ENCODE peak calls at places on chromosome 22, in nine cellular contexts. One of them, this sample, is unnamed.

GRCh38 chr22:41576877-41577276 is 12.8 kb downstream of the PMM1 start:
- DNase-seq in NCI-H2081: peak; percentile 6
- DNase-seq in T-helper 2 cell: no peak
- DNase-seq in NCI-H774: no peak
- DNase-seq in CD8-positive, alpha-beta memory T cell: peak; percentile 20
- DNase-seq in activated T-cell treated with anti-CD3 and anti-CD28 coated beads, Interleukin-2, amount 50 U/mL, for 48 hours: peak; percentile 63
- DNase-seq in HTR-8/SVneo: peak; percentile 47
- DNase-seq in AG08395: peak; percentile 56
- DNase-seq in fibroblast of pulmonary artery: peak; percentile 45
- DNase-seq in this sample: no peak

GRCh38 chr22:20650294-20651207 is 123.4 kb upstream of the SERPIND1 start:
- DNase-seq in NCI-H2081: no peak
- DNase-seq in T-helper 2 cell: no peak
- DNase-seq in NCI-H774: no peak
- DNase-seq in CD8-positive, alpha-beta memory T cell: no peak
- DNase-seq in activated T-cell treated with anti-CD3 and anti-CD28 coated beads, Interleukin-2, amount 50 U/mL, for 48 hours: peak; percentile 9
- DNase-seq in HTR-8/SVneo: no peak
- DNase-seq in AG08395: peak; percentile 1
- DNase-seq in fibroblast of pulmonary artery: no peak
- DNase-seq in this sample: no peak

GRCh38 chr22:18060646-18061620 is 16.9 kb upstream of the PEX26 start:
- DNase-seq in NCI-H2081: no peak
- DNase-seq in T-helper 2 cell: no peak
- DNase-seq in NCI-H774: no peak
- DNase-seq in CD8-positive, alpha-beta memory T cell: no peak
- DNase-seq in activated T-cell treated with anti-CD3 and anti-CD28 coated beads, Interleukin-2, amount 50 U/mL, for 48 hours: no peak
- DNase-seq in HTR-8/SVneo: peak; percentile 54
- DNase-seq in AG08395: peak; percentile 62
- DNase-seq in fibroblast of pulmonary artery: peak; percentile 38
- DNase-seq in this sample: no peak

GRCh38 chr22:43955883-43956286 is 643 bp downstream of the SAMM50 start:
- DNase-seq in NCI-H2081: peak; percentile 2
- DNase-seq in T-helper 2 cell: no peak
- DNase-seq in NCI-H774: no peak
- DNase-seq in CD8-positive, alpha-beta memory T cell: no peak
- DNase-seq in activated T-cell treated with anti-CD3 and anti-CD28 coated beads, Interleukin-2, amount 50 U/mL, for 48 hours: no peak
- DNase-seq in HTR-8/SVneo: no peak
- DNase-seq in AG08395: no peak
- DNase-seq in fibroblast of pulmonary artery: peak; percentile 18
- DNase-seq in this sample: no peak

GRCh38 chr22:45163074-45163416 is 680 bp upstream of the NUP50 start:
- DNase-seq in NCI-H2081: peak; percentile 6
- DNase-seq in T-helper 2 cell: no peak
- DNase-seq in NCI-H774: no peak
- DNase-seq in CD8-positive, alpha-beta memory T cell: no peak
- DNase-seq in activated T-cell treated with anti-CD3 and anti-CD28 coated beads, Interleukin-2, amount 50 U/mL, for 48 hours: no peak
- DNase-seq in HTR-8/SVneo: peak; percentile 31
- DNase-seq in AG08395: peak; percentile 39
- DNase-seq in fibroblast of pulmonary artery: peak; percentile 48
- DNase-seq in this sample: no peak

GRCh38 chr22:35480143-35480542 is 60.5 kb upstream of the RASD2 start:
- DNase-seq in NCI-H2081: no peak
- DNase-seq in T-helper 2 cell: no peak
- DNase-seq in NCI-H774: no peak
- DNase-seq in CD8-positive, alpha-beta memory T cell: no peak
- DNase-seq in activated T-cell treated with anti-CD3 and anti-CD28 coated beads, Interleukin-2, amount 50 U/mL, for 48 hours: no peak
- DNase-seq in HTR-8/SVneo: no peak
- DNase-seq in AG08395: peak; percentile 53
- DNase-seq in fibroblast of pulmonary artery: no peak
- DNase-seq in this sample: no peak

GRCh38 chr22:39900306-39901227 is at the start of gene GRAP2:
- DNase-seq in NCI-H2081: no peak
- DNase-seq in T-helper 2 cell: no peak
- DNase-seq in NCI-H774: no peak
- DNase-seq in CD8-positive, alpha-beta memory T cell: peak; percentile 88
- DNase-seq in activated T-cell treated with anti-CD3 and anti-CD28 coated beads, Interleukin-2, amount 50 U/mL, for 48 hours: peak; percentile 68
- DNase-seq in HTR-8/SVneo: no peak
- DNase-seq in AG08395: no peak
- DNase-seq in fibroblast of pulmonary artery: no peak
- DNase-seq in this sample: no peak

GRCh38 chr22:35314161-35314942 is 14.7 kb downstream of the TOM1 start:
- DNase-seq in NCI-H2081: no peak
- DNase-seq in T-helper 2 cell: no peak
- DNase-seq in NCI-H774: no peak
- DNase-seq in CD8-positive, alpha-beta memory T cell: no peak
- DNase-seq in activated T-cell treated with anti-CD3 and anti-CD28 coated beads, Interleukin-2, amount 50 U/mL, for 48 hours: no peak
- DNase-seq in HTR-8/SVneo: no peak
- DNase-seq in AG08395: no peak
- DNase-seq in fibroblast of pulmonary artery: no peak
- DNase-seq in this sample: no peak

GRCh38 chr22:19109198-19110063 is 12.8 kb downstream of the DGCR2 start:
- DNase-seq in NCI-H2081: no peak
- DNase-seq in T-helper 2 cell: no peak
- DNase-seq in NCI-H774: no peak
- DNase-seq in CD8-positive, alpha-beta memory T cell: peak; percentile 82
- DNase-seq in activated T-cell treated with anti-CD3 and anti-CD28 coated beads, Interleukin-2, amount 50 U/mL, for 48 hours: peak; percentile 39
- DNase-seq in HTR-8/SVneo: no peak
- DNase-seq in AG08395: peak; percentile 40
- DNase-seq in fibroblast of pulmonary artery: peak; percentile 90
- DNase-seq in this sample: no peak

GRCh38 chr22:38724926-38725571 is 19.3 kb downstream of the GTPBP1 start:
- DNase-seq in NCI-H2081: peak; percentile 2
- DNase-seq in T-helper 2 cell: no peak
- DNase-seq in NCI-H774: no peak
- DNase-seq in CD8-positive, alpha-beta memory T cell: peak; percentile 42
- DNase-seq in activated T-cell treated with anti-CD3 and anti-CD28 coated beads, Interleukin-2, amount 50 U/mL, for 48 hours: no peak
- DNase-seq in HTR-8/SVneo: no peak
- DNase-seq in AG08395: peak; percentile 67
- DNase-seq in fibroblast of pulmonary artery: peak; percentile 52
- DNase-seq in this sample: no peak

GRCh38 chr22:22547692-22548348 is 11.2 kb downstream of the PRAME start:
- DNase-seq in NCI-H2081: no peak
- DNase-seq in T-helper 2 cell: no peak
- DNase-seq in NCI-H774: no peak
- DNase-seq in CD8-positive, alpha-beta memory T cell: no peak
- DNase-seq in activated T-cell treated with anti-CD3 and anti-CD28 coated beads, Interleukin-2, amount 50 U/mL, for 48 hours: no peak
- DNase-seq in HTR-8/SVneo: no peak
- DNase-seq in AG08395: no peak
- DNase-seq in fibroblast of pulmonary artery: no peak
- DNase-seq in this sample: no peak

GRCh38 chr22:23833911-23834317 is 4.9 kb downstream of the DERL3 start:
- DNase-seq in NCI-H2081: no peak
- DNase-seq in T-helper 2 cell: no peak
- DNase-seq in NCI-H774: no peak
- DNase-seq in CD8-positive, alpha-beta memory T cell: no peak
- DNase-seq in activated T-cell treated with anti-CD3 and anti-CD28 coated beads, Interleukin-2, amount 50 U/mL, for 48 hours: no peak
- DNase-seq in HTR-8/SVneo: no peak
- DNase-seq in AG08395: no peak
- DNase-seq in fibroblast of pulmonary artery: no peak
- DNase-seq in this sample: no peak

GRCh38 chr22:23501244-23501643 is 78.8 kb downstream of the IGLL1 start:
- DNase-seq in NCI-H2081: no peak
- DNase-seq in T-helper 2 cell: no peak
- DNase-seq in NCI-H774: no peak
- DNase-seq in CD8-positive, alpha-beta memory T cell: no peak
- DNase-seq in activated T-cell treated with anti-CD3 and anti-CD28 coated beads, Interleukin-2, amount 50 U/mL, for 48 hours: no peak
- DNase-seq in HTR-8/SVneo: no peak
- DNase-seq in AG08395: no peak
- DNase-seq in fibroblast of pulmonary artery: no peak
- DNase-seq in this sample: no peak

GRCh38 chr22:17241571-17242310 is 22.5 kb upstream of the ADA2 start:
- DNase-seq in NCI-H2081: no peak
- DNase-seq in T-helper 2 cell: no peak
- DNase-seq in NCI-H774: no peak
- DNase-seq in CD8-positive, alpha-beta memory T cell: no peak
- DNase-seq in activated T-cell treated with anti-CD3 and anti-CD28 coated beads, Interleukin-2, amount 50 U/mL, for 48 hours: no peak
- DNase-seq in HTR-8/SVneo: no peak
- DNase-seq in AG08395: no peak
- DNase-seq in fibroblast of pulmonary artery: no peak
- DNase-seq in this sample: no peak

GRCh38 chr22:39115976-39116621 is 19.1 kb downstream of the APOBEC3H start:
- DNase-seq in NCI-H2081: no peak
- DNase-seq in T-helper 2 cell: no peak
- DNase-seq in NCI-H774: no peak
- DNase-seq in CD8-positive, alpha-beta memory T cell: no peak
- DNase-seq in activated T-cell treated with anti-CD3 and anti-CD28 coated beads, Interleukin-2, amount 50 U/mL, for 48 hours: no peak
- DNase-seq in HTR-8/SVneo: no peak
- DNase-seq in AG08395: no peak
- DNase-seq in fibroblast of pulmonary artery: no peak
- DNase-seq in this sample: no peak

GRCh38 chr22:41411021-41411851 is 29.5 kb downstream of the TEF start:
- DNase-seq in NCI-H2081: no peak
- DNase-seq in T-helper 2 cell: no peak
- DNase-seq in NCI-H774: no peak
- DNase-seq in CD8-positive, alpha-beta memory T cell: no peak
- DNase-seq in activated T-cell treated with anti-CD3 and anti-CD28 coated beads, Interleukin-2, amount 50 U/mL, for 48 hours: no peak
- DNase-seq in HTR-8/SVneo: no peak
- DNase-seq in AG08395: no peak
- DNase-seq in fibroblast of pulmonary artery: no peak
- DNase-seq in this sample: no peak

GRCh38 chr22:32830957-32831356 is 29.5 kb downstream of the TIMP3 start:
- DNase-seq in NCI-H2081: no peak
- DNase-seq in T-helper 2 cell: no peak
- DNase-seq in NCI-H774: no peak
- DNase-seq in CD8-positive, alpha-beta memory T cell: no peak
- DNase-seq in activated T-cell treated with anti-CD3 and anti-CD28 coated beads, Interleukin-2, amount 50 U/mL, for 48 hours: no peak
- DNase-seq in HTR-8/SVneo: no peak
- DNase-seq in AG08395: no peak
- DNase-seq in fibroblast of pulmonary artery: no peak
- DNase-seq in this sample: no peak

GRCh38 chr22:17862646-17863181 is 88.4 kb upstream of the BID start:
- DNase-seq in NCI-H2081: no peak
- DNase-seq in T-helper 2 cell: no peak
- DNase-seq in NCI-H774: no peak
- DNase-seq in CD8-positive, alpha-beta memory T cell: no peak
- DNase-seq in activated T-cell treated with anti-CD3 and anti-CD28 coated beads, Interleukin-2, amount 50 U/mL, for 48 hours: no peak
- DNase-seq in HTR-8/SVneo: no peak
- DNase-seq in AG08395: no peak
- DNase-seq in fibroblast of pulmonary artery: no peak
- DNase-seq in this sample: no peak

GRCh38 chr22:40400173-40400572 is 29.8 kb downstream of the SGSM3 start:
- DNase-seq in NCI-H2081: no peak
- DNase-seq in T-helper 2 cell: no peak
- DNase-seq in NCI-H774: no peak
- DNase-seq in CD8-positive, alpha-beta memory T cell: peak; percentile 60
- DNase-seq in activated T-cell treated with anti-CD3 and anti-CD28 coated beads, Interleukin-2, amount 50 U/mL, for 48 hours: peak; percentile 59
- DNase-seq in HTR-8/SVneo: no peak
- DNase-seq in AG08395: no peak
- DNase-seq in fibroblast of pulmonary artery: no peak
- DNase-seq in this sample: no peak

GRCh38 chr22:36406721-36407120 is 19.0 kb upstream of the MYH9 start:
- DNase-seq in NCI-H2081: no peak
- DNase-seq in T-helper 2 cell: no peak
- DNase-seq in NCI-H774: no peak
- DNase-seq in CD8-positive, alpha-beta memory T cell: no peak
- DNase-seq in activated T-cell treated with anti-CD3 and anti-CD28 coated beads, Interleukin-2, amount 50 U/mL, for 48 hours: no peak
- DNase-seq in HTR-8/SVneo: no peak
- DNase-seq in AG08395: no peak
- DNase-seq in fibroblast of pulmonary artery: no peak
- DNase-seq in this sample: no peak

GRCh38 chr22:49562685-49563249 is 264.9 kb downstream of the BRD1 start:
- DNase-seq in NCI-H2081: no peak
- DNase-seq in T-helper 2 cell: no peak
- DNase-seq in NCI-H774: no peak
- DNase-seq in CD8-positive, alpha-beta memory T cell: no peak
- DNase-seq in activated T-cell treated with anti-CD3 and anti-CD28 coated beads, Interleukin-2, amount 50 U/mL, for 48 hours: no peak
- DNase-seq in HTR-8/SVneo: no peak
- DNase-seq in AG08395: no peak
- DNase-seq in fibroblast of pulmonary artery: no peak
- DNase-seq in this sample: no peak

GRCh38 chr22:39408173-39408572 is 8.6 kb downstream of the TAB1 start:
- DNase-seq in NCI-H2081: no peak
- DNase-seq in T-helper 2 cell: no peak
- DNase-seq in NCI-H774: no peak
- DNase-seq in CD8-positive, alpha-beta memory T cell: no peak
- DNase-seq in activated T-cell treated with anti-CD3 and anti-CD28 coated beads, Interleukin-2, amount 50 U/mL, for 48 hours: no peak
- DNase-seq in HTR-8/SVneo: no peak
- DNase-seq in AG08395: no peak
- DNase-seq in fibroblast of pulmonary artery: no peak
- DNase-seq in this sample: no peak

GRCh38 chr22:47624277-47625012 is 862.0 kb downstream of the TBC1D22A start:
- DNase-seq in NCI-H2081: no peak
- DNase-seq in T-helper 2 cell: no peak
- DNase-seq in NCI-H774: no peak
- DNase-seq in CD8-positive, alpha-beta memory T cell: no peak
- DNase-seq in activated T-cell treated with anti-CD3 and anti-CD28 coated beads, Interleukin-2, amount 50 U/mL, for 48 hours: no peak
- DNase-seq in HTR-8/SVneo: no peak
- DNase-seq in AG08395: no peak
- DNase-seq in fibroblast of pulmonary artery: no peak
- DNase-seq in this sample: no peak

GRCh38 chr22:19663821-19664325 is 50.4 kb upstream of the SEPTIN5 start:
- DNase-seq in NCI-H2081: peak; percentile 59
- DNase-seq in T-helper 2 cell: no peak
- DNase-seq in NCI-H774: no peak
- DNase-seq in CD8-positive, alpha-beta memory T cell: no peak
- DNase-seq in activated T-cell treated with anti-CD3 and anti-CD28 coated beads, Interleukin-2, amount 50 U/mL, for 48 hours: no peak
- DNase-seq in HTR-8/SVneo: no peak
- DNase-seq in AG08395: peak; percentile 53
- DNase-seq in fibroblast of pulmonary artery: peak; percentile 70
- DNase-seq in this sample: no peak

GRCh38 chr22:21082248-21082647 is 36.5 kb downstream of the LRRC74B start:
- DNase-seq in NCI-H2081: no peak
- DNase-seq in T-helper 2 cell: no peak
- DNase-seq in NCI-H774: no peak
- DNase-seq in CD8-positive, alpha-beta memory T cell: no peak
- DNase-seq in activated T-cell treated with anti-CD3 and anti-CD28 coated beads, Interleukin-2, amount 50 U/mL, for 48 hours: no peak
- DNase-seq in HTR-8/SVneo: no peak
- DNase-seq in AG08395: no peak
- DNase-seq in fibroblast of pulmonary artery: peak; percentile 11
- DNase-seq in this sample: no peak

GRCh38 chr22:24088796-24089195 is 77.7 kb downstream of the CABIN1 start:
- DNase-seq in NCI-H2081: no peak
- DNase-seq in T-helper 2 cell: no peak
- DNase-seq in NCI-H774: no peak
- DNase-seq in CD8-positive, alpha-beta memory T cell: no peak
- DNase-seq in activated T-cell treated with anti-CD3 and anti-CD28 coated beads, Interleukin-2, amount 50 U/mL, for 48 hours: no peak
- DNase-seq in HTR-8/SVneo: no peak
- DNase-seq in AG08395: peak; percentile 54
- DNase-seq in fibroblast of pulmonary artery: peak; percentile 17
- DNase-seq in this sample: no peak

GRCh38 chr22:30206964-30207363 is 39.6 kb downstream of the LIF start:
- DNase-seq in NCI-H2081: no peak
- DNase-seq in T-helper 2 cell: no peak
- DNase-seq in NCI-H774: no peak
- DNase-seq in CD8-positive, alpha-beta memory T cell: no peak
- DNase-seq in activated T-cell treated with anti-CD3 and anti-CD28 coated beads, Interleukin-2, amount 50 U/mL, for 48 hours: no peak
- DNase-seq in HTR-8/SVneo: peak; percentile 83
- DNase-seq in AG08395: peak; percentile 93
- DNase-seq in fibroblast of pulmonary artery: peak; percentile 96
- DNase-seq in this sample: no peak

GRCh38 chr22:31625257-31625640 is 36.8 kb downstream of the PISD start:
- DNase-seq in NCI-H2081: no peak
- DNase-seq in T-helper 2 cell: no peak
- DNase-seq in NCI-H774: no peak
- DNase-seq in CD8-positive, alpha-beta memory T cell: no peak
- DNase-seq in activated T-cell treated with anti-CD3 and anti-CD28 coated beads, Interleukin-2, amount 50 U/mL, for 48 hours: no peak
- DNase-seq in HTR-8/SVneo: no peak
- DNase-seq in AG08395: no peak
- DNase-seq in fibroblast of pulmonary artery: no peak
- DNase-seq in this sample: no peak

GRCh38 chr22:23789121-23789520 is 2.4 kb downstream of the SMARCB1 start:
- DNase-seq in NCI-H2081: peak; percentile 13
- DNase-seq in T-helper 2 cell: no peak
- DNase-seq in NCI-H774: peak; percentile 54
- DNase-seq in CD8-positive, alpha-beta memory T cell: no peak
- DNase-seq in activated T-cell treated with anti-CD3 and anti-CD28 coated beads, Interleukin-2, amount 50 U/mL, for 48 hours: no peak
- DNase-seq in HTR-8/SVneo: no peak
- DNase-seq in AG08395: no peak
- DNase-seq in fibroblast of pulmonary artery: no peak
- DNase-seq in this sample: peak; percentile 27

GRCh38 chr22:20013382-20013871 is 3.2 kb downstream of the ARVCF start:
- DNase-seq in NCI-H2081: no peak
- DNase-seq in T-helper 2 cell: no peak
- DNase-seq in NCI-H774: no peak
- DNase-seq in CD8-positive, alpha-beta memory T cell: peak; percentile 34
- DNase-seq in activated T-cell treated with anti-CD3 and anti-CD28 coated beads, Interleukin-2, amount 50 U/mL, for 48 hours: peak; percentile 61
- DNase-seq in HTR-8/SVneo: peak; percentile 53
- DNase-seq in AG08395: peak; percentile 61
- DNase-seq in fibroblast of pulmonary artery: peak; percentile 53
- DNase-seq in this sample: peak; percentile 42

GRCh38 chr22:42313804-42314581 is 43.5 kb upstream of the TCF20 start:
- DNase-seq in NCI-H2081: peak; percentile 91
- DNase-seq in T-helper 2 cell: no peak
- DNase-seq in NCI-H774: peak; percentile 31
- DNase-seq in CD8-positive, alpha-beta memory T cell: peak; percentile 50
- DNase-seq in activated T-cell treated with anti-CD3 and anti-CD28 coated beads, Interleukin-2, amount 50 U/mL, for 48 hours: peak; percentile 50
- DNase-seq in HTR-8/SVneo: no peak
- DNase-seq in AG08395: no peak
- DNase-seq in fibroblast of pulmonary artery: peak; percentile 53
- DNase-seq in this sample: peak; percentile 52

This sample was measured in NCI-H748 treated with DMSO at 0.1 percent for 48 hours.